ENCODE peak calls at places on chromosome 11, in nine cellular contexts. R is Peyer's patch, P is left ventricle myocardium inferior, N is endodermal cell, O is mammary epithelial cell, V is heart left ventricle, Q is ovary, T is tibial artery, L is PC-3. D is an unnamed sample. For H3K27me3, the result is how much of the 10 kb centered on the place peaks cover.

GRCh38 chr11:17695454-17696441 is 23.6 kb upstream of the MYOD1 start:
- DNase-seq in R (no peak), P (no peak), N (peak), O (no peak), V (no peak), Q (no peak), T (no peak), L (no peak), D (no peak)

GRCh38 chr11:2089536-2090165 is 49.5 kb downstream of the IGF2 start:
- DNase-seq in R (no peak), P (no peak), N (peak), O (peak), V (no peak), Q (no peak), T (peak), L (peak), D (no peak)

GRCh38 chr11:111977141-111978027 is 40.2 kb downstream of the DIXDC1 start:
- DNase-seq in R (no peak), P (peak), N (peak), O (peak), V (peak), Q (peak), T (peak), L (peak), D (no peak)

GRCh38 chr11:20364412-20364792 is 888 bp downstream of the HTATIP2 start:
- DNase-seq in R (no peak), P (no peak), N (no peak), O (no peak), V (no peak), Q (peak), T (no peak), L (peak), D (no peak)

GRCh38 chr11:18111005-18111404 is 5.1 kb upstream of the SAAL1 start:
- DNase-seq in R (no peak), P (no peak), N (no peak), O (no peak), V (no peak), Q (no peak), T (no peak), L (peak), D (no peak)

GRCh38 chr11:118606157-118606843 is 1.1 kb upstream of the PHLDB1 start:
- DNase-seq in R (no peak), P (peak), N (peak), O (no peak), V (no peak), Q (peak), T (no peak), L (no peak), D (no peak)

GRCh38 chr11:861105-861479 is 18.4 kb downstream of the TSPAN4 start:
- DNase-seq in R (no peak), P (no peak), N (no peak), O (no peak), V (no peak), Q (no peak), T (no peak), L (no peak), D (no peak)

GRCh38 chr11:17544181-17544622 is at the start of gene USH1C:
- DNase-seq in R (no peak), P (peak), N (peak), O (no peak), V (no peak), Q (no peak), T (no peak), L (no peak), D (no peak)

GRCh38 chr11:112584674-112585073 is 324.0 kb upstream of the PLET1 start:
- DNase-seq in R (no peak), P (no peak), N (peak), O (no peak), V (no peak), Q (no peak), T (no peak), L (peak), D (no peak)

GRCh38 chr11:120208012-120208441 is 2.8 kb upstream of the OAF start:
- DNase-seq in R (no peak), P (no peak), N (no peak), O (no peak), V (no peak), Q (no peak), T (no peak), L (no peak), D (no peak)

GRCh38 chr11:86735462-86736302 is 63.3 kb upstream of the ME3 start:
- DNase-seq in R (no peak), P (no peak), N (no peak), O (no peak), V (no peak), Q (no peak), T (no peak), L (peak), D (no peak)

GRCh38 chr11:86696004-86696403 is 23.6 kb upstream of the ME3 start:
- DNase-seq in R (no peak), P (no peak), N (no peak), O (peak), V (no peak), Q (no peak), T (no peak), L (peak), D (no peak)

GRCh38 chr11:76161261-76161961 is 44.9 kb downstream of the WNT11 start:
- DNase-seq in R (no peak), P (peak), N (no peak), O (no peak), V (peak), Q (no peak), T (no peak), L (no peak), D (no peak)

GRCh38 chr11:58286249-58286648 is 18.2 kb upstream of the OR10W1 start:
- DNase-seq in R (no peak), P (no peak), N (peak), O (peak), V (no peak), Q (no peak), T (no peak), L (peak), D (no peak)

DNA sequence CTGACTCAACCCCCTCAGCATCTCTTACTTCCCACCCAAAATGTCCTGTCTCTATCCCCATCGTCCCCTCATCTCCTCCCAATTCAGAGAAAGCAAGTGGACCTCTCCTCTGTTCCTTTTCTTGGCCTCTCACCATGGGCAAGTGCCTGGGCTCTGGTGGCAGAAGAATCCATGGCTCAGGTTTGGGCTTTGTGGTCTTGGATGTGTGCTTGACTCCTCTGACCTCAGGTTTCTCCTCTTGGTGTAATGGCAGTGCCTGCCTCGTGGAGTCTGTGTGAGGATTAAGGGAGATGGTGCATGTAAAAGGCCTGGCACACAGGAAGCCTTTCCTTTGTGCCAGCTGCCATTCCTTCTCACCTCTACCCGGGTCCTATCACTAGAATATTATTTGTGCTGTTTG is 3.2 kb downstream of the BMAL1 start:
- DNase-seq in R (no peak), P (no peak), N (no peak), O (no peak), V (no peak), Q (no peak), T (no peak), L (no peak), D (no peak)
- H3K27me3 ChIP-seq in R (under half), P (under half), N (half or more), O (under half), V (under half), Q (under half), T (under half), L (under half), D (under half)

GRCh38 chr11:74492084-74492483 is 1.4 kb downstream of the LIPT2 start:
- DNase-seq in R (no peak), P (no peak), N (no peak), O (no peak), V (no peak), Q (no peak), T (no peak), L (peak), D (no peak)

GRCh38 chr11:74492974-74493815 is at the start of gene LIPT2:
- DNase-seq in R (peak), P (peak), N (peak), O (peak), V (peak), Q (peak), T (peak), L (peak), D (peak)

GRCh38 chr11:74490945-74491344 is 2.6 kb downstream of the LIPT2 start:
- DNase-seq in R (no peak), P (no peak), N (no peak), O (no peak), V (no peak), Q (no peak), T (no peak), L (no peak), D (no peak)

GRCh38 chr11:74485868-74486267 is 7.7 kb downstream of the LIPT2 start:
- DNase-seq in R (no peak), P (no peak), N (no peak), O (no peak), V (no peak), Q (no peak), T (no peak), L (no peak), D (no peak)

GRCh38 chr11:74487875-74488274 is 5.6 kb downstream of the LIPT2 start:
- DNase-seq in R (no peak), P (no peak), N (no peak), O (no peak), V (no peak), Q (no peak), T (no peak), L (peak), D (no peak)
- TF ChIP-seq CTCF in R (peak), P (no peak), N (peak), O (peak), V (no peak), Q (no peak), T (no peak), L (peak), D (no peak)

DNA sequence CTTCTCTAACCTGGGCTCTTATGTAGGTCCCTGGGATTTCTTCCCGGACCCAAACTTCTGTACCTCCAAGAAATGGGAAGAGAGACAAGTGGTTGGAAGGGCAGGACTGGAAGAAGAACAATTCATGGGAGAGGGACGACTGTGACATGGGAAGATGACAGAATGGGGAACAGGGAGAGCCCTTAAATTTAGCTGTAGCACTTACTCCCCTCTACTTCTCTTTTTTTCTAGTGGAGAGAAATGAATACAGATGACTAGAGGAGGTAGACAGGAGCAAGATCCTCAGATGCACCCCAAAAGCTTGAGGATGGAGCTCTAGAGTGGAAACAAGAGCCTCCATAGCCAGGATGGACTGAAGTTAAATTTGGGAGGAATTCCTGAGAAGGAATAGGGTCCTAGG is 2.3 kb downstream of the RHOG start:
- DNase-seq in R (no peak), P (no peak), N (no peak), O (no peak), V (no peak), Q (no peak), T (no peak), L (no peak), D (no peak)
- H3K27ac ChIP-seq in R (peak), P (peak), N (no peak), O (no peak), V (peak), Q (no peak), T (no peak), L (no peak), D (peak)

DNA sequence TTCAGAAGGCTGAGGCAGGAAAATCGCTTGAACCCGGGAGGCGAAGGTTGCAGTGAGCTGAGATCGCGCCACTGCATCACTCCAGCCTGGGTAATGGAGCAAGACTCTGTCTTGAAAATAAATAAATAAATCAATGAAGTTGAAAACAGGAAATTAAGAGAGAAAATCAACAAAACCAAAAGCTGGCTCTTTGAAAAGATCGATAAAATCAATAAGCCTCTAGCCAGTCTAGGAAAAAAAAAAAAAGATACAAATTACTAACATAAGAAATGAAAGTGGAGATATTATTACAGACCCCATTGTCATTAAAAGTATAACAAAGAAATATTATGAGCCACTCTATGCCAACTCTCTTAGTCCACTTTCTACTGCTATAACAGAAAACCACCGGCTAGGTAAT is 48.0 kb upstream of the NUP160 start:
- DNase-seq in R (no peak), P (no peak), N (no peak), O (no peak), V (no peak), Q (no peak), T (no peak), L (no peak), D (no peak)
- H3K27me3 ChIP-seq in R (under half), P (under half), N (under half), O (under half), V (under half), Q (under half), T (under half), L (under half), D (under half)